ENCODE peak calls at places on chromosomes 2 and 18, in four cellular contexts. One of them, this sample, is unnamed.

GRCh38 chr18:10971717-10972116 is 177.7 kb downstream of the PIEZO2 start:
- DNase-seq in pancreas: no peak
- DNase-seq in HL-60: no peak
- DNase-seq in AG04450: no peak
- DNase-seq in this sample: no peak

GRCh38 chr2:146457221-146457620 is 1387.6 kb upstream of the ACVR2A start:
- DNase-seq in pancreas: no peak
- DNase-seq in HL-60: no peak
- DNase-seq in AG04450: no peak
- DNase-seq in this sample: no peak

GRCh38 chr18:79680100-79680879 is 687 bp downstream of the CTDP1 start:
- DNase-seq in pancreas: peak
- DNase-seq in HL-60: peak
- DNase-seq in AG04450: no peak
- DNase-seq in this sample: peak

GRCh38 chr2:96129528-96130120 is 8.7 kb downstream of the ASTL start:
- DNase-seq in pancreas: no peak
- DNase-seq in HL-60: no peak
- DNase-seq in AG04450: no peak
- DNase-seq in this sample: no peak

GRCh38 chr2:97724946-97725688 is 11.7 kb downstream of the ZAP70 start:
- DNase-seq in pancreas: no peak
- DNase-seq in HL-60: no peak
- DNase-seq in AG04450: no peak
- DNase-seq in this sample: no peak

GRCh38 chr18:45670281-45670962 is 53.6 kb upstream of the SLC14A1 start:
- DNase-seq in pancreas: no peak
- DNase-seq in HL-60: peak
- DNase-seq in AG04450: no peak
- DNase-seq in this sample: no peak

GRCh38 chr2:109562421-109562820 is 51.3 kb downstream of the SEPTIN10 start:
- DNase-seq in pancreas: no peak
- DNase-seq in HL-60: no peak
- DNase-seq in AG04450: no peak
- DNase-seq in this sample: no peak

GRCh38 chr2:231905026-231905425 is 21.2 kb downstream of the NPPC start:
- DNase-seq in pancreas: no peak
- DNase-seq in HL-60: no peak
- DNase-seq in AG04450: no peak
- DNase-seq in this sample: no peak

GRCh38 chr18:9796933-9797549 is 88.7 kb upstream of the TXNDC2 start:
- DNase-seq in pancreas: no peak
- DNase-seq in HL-60: no peak
- DNase-seq in AG04450: no peak
- DNase-seq in this sample: no peak

GRCh38 chr2:162058973-162059668 is 14.9 kb downstream of the DPP4 start:
- DNase-seq in pancreas: no peak
- DNase-seq in HL-60: no peak
- DNase-seq in AG04450: no peak
- DNase-seq in this sample: no peak

GRCh38 chr2:70978388-70979357 is at the start of gene ANKRD53:
- DNase-seq in pancreas: peak
- DNase-seq in HL-60: no peak
- DNase-seq in AG04450: no peak
- DNase-seq in this sample: peak

GRCh38 chr2:201882353-201883095 is 76.2 kb downstream of the CDK15 start:
- DNase-seq in pancreas: no peak
- DNase-seq in HL-60: no peak
- DNase-seq in AG04450: no peak
- DNase-seq in this sample: no peak

GRCh38 chr18:73766915-73767314 is 380.7 kb downstream of the FBXO15 start:
- DNase-seq in pancreas: no peak
- DNase-seq in HL-60: no peak
- DNase-seq in AG04450: no peak
- DNase-seq in this sample: no peak

DNA sequence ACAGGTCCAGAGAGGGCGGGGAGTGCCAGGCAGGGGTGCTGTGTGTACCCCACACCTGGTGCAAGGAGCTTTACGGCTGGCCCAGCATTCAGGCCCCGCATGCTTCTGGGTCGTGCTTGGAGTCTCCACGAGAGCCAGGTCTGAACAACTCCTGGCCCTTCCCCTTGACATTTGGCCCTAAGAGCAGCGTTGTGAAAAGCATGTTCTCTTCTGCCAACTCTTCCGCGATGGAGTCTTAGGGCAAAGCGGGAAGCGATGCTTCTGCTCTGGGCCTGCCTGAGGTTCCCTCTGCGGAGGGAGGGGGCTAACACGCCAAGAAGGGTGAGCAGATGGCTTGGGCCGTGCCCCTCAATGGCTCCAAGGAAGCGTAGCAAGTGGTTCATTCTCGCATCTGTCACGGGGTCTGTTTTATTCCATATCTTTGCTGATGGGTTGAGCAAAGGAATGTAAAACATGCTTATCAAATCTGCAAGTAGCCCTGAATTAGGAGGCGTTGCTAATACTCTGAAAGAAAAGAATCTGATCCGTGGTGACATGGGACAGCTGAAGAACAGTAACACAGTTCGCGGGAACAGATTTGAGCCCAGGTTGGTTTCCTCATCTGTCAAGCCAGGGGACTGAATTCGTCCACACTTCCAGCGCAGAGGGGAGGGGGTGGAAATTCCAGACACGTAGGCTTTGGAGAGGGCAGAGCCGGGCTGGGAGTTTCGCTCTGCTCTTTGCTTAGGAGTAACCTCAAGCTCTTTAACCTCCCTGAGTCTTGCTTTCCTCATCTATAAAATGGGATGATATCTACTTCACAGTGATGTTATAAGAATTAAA is 38.0 kb downstream of the DNMT3A start:
- DNase-seq in pancreas: no peak
- DNase-seq in HL-60: no peak
- DNase-seq in AG04450: no peak
- DNase-seq in this sample: no peak
- H3K27ac ChIP-seq in pancreas: no peak
- H3K27ac ChIP-seq in HL-60: no peak
- H3K27ac ChIP-seq in AG04450: no peak
- H3K27ac ChIP-seq in this sample: no peak

GRCh38 chr2:72954376-72955187 is 37.3 kb downstream of the EMX1 start:
- DNase-seq in pancreas: no peak
- DNase-seq in HL-60: no peak
- DNase-seq in AG04450: no peak
- DNase-seq in this sample: no peak
- H3K4me3 ChIP-seq in pancreas: no peak
- H3K4me3 ChIP-seq in HL-60: no peak
- H3K4me3 ChIP-seq in AG04450: no peak
- H3K4me3 ChIP-seq in this sample: no peak

DNA sequence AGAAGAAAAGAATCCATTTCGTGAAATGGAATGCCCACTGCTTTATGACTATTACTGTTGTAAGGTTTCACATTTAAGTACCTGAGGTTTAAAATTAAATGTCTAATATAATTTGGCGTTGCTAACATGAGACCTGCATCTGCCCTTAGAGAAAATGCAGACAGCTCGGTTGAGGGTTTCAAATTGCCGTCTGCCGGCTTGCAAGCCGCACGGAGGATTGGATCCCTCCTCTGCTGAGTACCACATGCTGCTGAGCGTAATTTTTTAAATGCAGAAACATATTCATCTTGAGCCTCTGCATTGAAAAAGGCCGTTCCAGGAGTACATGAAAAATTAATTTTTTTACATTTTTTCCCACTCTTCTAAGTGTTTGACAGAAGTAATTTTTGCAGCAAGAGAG is 233.1 kb downstream of the GBX2 start:
- DNase-seq in pancreas: no peak
- DNase-seq in HL-60: no peak
- DNase-seq in AG04450: no peak
- DNase-seq in this sample: no peak
- H3K27ac ChIP-seq in pancreas: no peak
- H3K27ac ChIP-seq in HL-60: no peak
- H3K27ac ChIP-seq in AG04450: no peak
- H3K27ac ChIP-seq in this sample: no peak

GRCh38 chr2:215670396-215670795 is 234.5 kb upstream of the FN1 start:
- DNase-seq in pancreas: no peak
- DNase-seq in HL-60: no peak
- DNase-seq in AG04450: no peak
- DNase-seq in this sample: no peak
- H3K4me3 ChIP-seq in pancreas: no peak
- H3K4me3 ChIP-seq in HL-60: no peak
- H3K4me3 ChIP-seq in AG04450: no peak
- H3K4me3 ChIP-seq in this sample: no peak

DNA sequence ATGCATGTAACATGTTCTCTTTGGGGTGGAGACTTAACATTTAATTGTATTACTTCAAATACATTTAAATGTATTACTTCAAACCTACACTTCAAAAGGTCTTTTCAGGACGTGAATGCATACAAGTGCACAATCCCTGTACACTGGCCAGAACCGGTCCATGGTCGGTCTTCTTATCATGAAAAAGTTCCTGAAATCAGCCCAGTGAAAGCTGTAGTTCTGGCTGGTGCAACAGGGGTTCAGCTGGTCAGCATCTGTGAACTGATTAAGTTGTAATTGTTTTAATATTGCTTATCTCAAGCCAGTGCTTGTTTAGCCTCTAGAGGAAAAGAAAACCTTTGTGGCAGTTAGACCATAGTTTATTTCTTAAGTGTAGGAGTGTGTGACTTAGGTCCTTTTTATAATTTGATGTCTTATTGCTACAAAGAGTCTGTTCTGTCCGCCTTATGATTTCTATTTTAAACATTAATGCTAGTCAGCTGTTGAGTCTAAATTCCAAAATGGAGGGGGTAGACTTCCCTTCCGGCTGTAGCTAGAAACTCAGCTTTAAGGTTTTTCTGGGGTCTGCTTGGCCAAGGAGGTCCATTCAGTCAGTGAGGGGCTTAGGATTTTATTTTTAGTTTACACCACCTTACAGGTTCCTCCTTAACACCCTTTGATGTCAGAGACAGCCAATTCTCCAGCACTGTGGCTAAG is 765 bp upstream of the CYBRD1 start:
- DNase-seq in pancreas: no peak
- DNase-seq in HL-60: no peak
- DNase-seq in AG04450: no peak
- DNase-seq in this sample: no peak
- H3K27ac ChIP-seq in pancreas: peak
- H3K27ac ChIP-seq in HL-60: peak
- H3K27ac ChIP-seq in AG04450: peak
- H3K27ac ChIP-seq in this sample: peak

GRCh38 chr2:19990416-19990728 is 467 bp upstream of the WDR35 start:
- DNase-seq in pancreas: no peak
- DNase-seq in HL-60: no peak
- DNase-seq in AG04450: no peak
- DNase-seq in this sample: no peak

GRCh38 chr2:19987936-19988335 is 2.0 kb downstream of the WDR35 start:
- DNase-seq in pancreas: no peak
- DNase-seq in HL-60: no peak
- DNase-seq in AG04450: no peak
- DNase-seq in this sample: no peak

GRCh38 chr2:19989681-19990415 is at the start of gene WDR35:
- DNase-seq in pancreas: peak
- DNase-seq in HL-60: peak
- DNase-seq in AG04450: peak
- DNase-seq in this sample: peak

GRCh38 chr2:19989342-19989680 is 594 bp downstream of the WDR35 start:
- DNase-seq in pancreas: no peak
- DNase-seq in HL-60: no peak
- DNase-seq in AG04450: no peak
- DNase-seq in this sample: no peak

GRCh38 chr2:19988600-19988999 is 1.3 kb downstream of the WDR35 start:
- DNase-seq in pancreas: no peak
- DNase-seq in HL-60: no peak
- DNase-seq in AG04450: no peak
- DNase-seq in this sample: no peak
- H3K4me3 ChIP-seq in pancreas: peak
- H3K4me3 ChIP-seq in HL-60: no peak
- H3K4me3 ChIP-seq in AG04450: peak
- H3K4me3 ChIP-seq in this sample: peak

GRCh38 chr2:28488083-28488482 is 7.8 kb upstream of the PLB1 start:
- DNase-seq in pancreas: no peak
- DNase-seq in HL-60: no peak
- DNase-seq in AG04450: no peak
- DNase-seq in this sample: no peak
- H3K27ac ChIP-seq in pancreas: no peak
- H3K27ac ChIP-seq in HL-60: no peak
- H3K27ac ChIP-seq in AG04450: no peak
- H3K27ac ChIP-seq in this sample: no peak

GRCh38 chr2:103788875-103789715 is 1027.3 kb downstream of the TMEM182 start:
- DNase-seq in pancreas: peak
- DNase-seq in HL-60: no peak
- DNase-seq in AG04450: no peak
- DNase-seq in this sample: no peak
- H3K4me3 ChIP-seq in pancreas: no peak
- H3K4me3 ChIP-seq in HL-60: no peak
- H3K4me3 ChIP-seq in AG04450: no peak
- H3K4me3 ChIP-seq in this sample: no peak

GRCh38 chr2:240916571-240917008 is 10.5 kb downstream of the CROCC2 start:
- DNase-seq in pancreas: peak
- DNase-seq in HL-60: no peak
- DNase-seq in AG04450: peak
- DNase-seq in this sample: peak
- H3K27ac ChIP-seq in pancreas: no peak
- H3K27ac ChIP-seq in HL-60: no peak
- H3K27ac ChIP-seq in AG04450: peak
- H3K27ac ChIP-seq in this sample: no peak

GRCh38 chr2:207048421-207048820 is 109.1 kb downstream of the CPO start:
- DNase-seq in pancreas: no peak
- DNase-seq in HL-60: no peak
- DNase-seq in AG04450: no peak
- DNase-seq in this sample: no peak

GRCh38 chr2:207044380-207044779 is 105.1 kb downstream of the CPO start:
- DNase-seq in pancreas: no peak
- DNase-seq in HL-60: no peak
- DNase-seq in AG04450: no peak
- DNase-seq in this sample: no peak

GRCh38 chr2:207044963-207045362 is 105.6 kb downstream of the CPO start:
- DNase-seq in pancreas: no peak
- DNase-seq in HL-60: no peak
- DNase-seq in AG04450: no peak
- DNase-seq in this sample: no peak

GRCh38 chr2:207045531-207045930 is 106.2 kb downstream of the CPO start:
- DNase-seq in pancreas: no peak
- DNase-seq in HL-60: no peak
- DNase-seq in AG04450: no peak
- DNase-seq in this sample: no peak

DNA sequence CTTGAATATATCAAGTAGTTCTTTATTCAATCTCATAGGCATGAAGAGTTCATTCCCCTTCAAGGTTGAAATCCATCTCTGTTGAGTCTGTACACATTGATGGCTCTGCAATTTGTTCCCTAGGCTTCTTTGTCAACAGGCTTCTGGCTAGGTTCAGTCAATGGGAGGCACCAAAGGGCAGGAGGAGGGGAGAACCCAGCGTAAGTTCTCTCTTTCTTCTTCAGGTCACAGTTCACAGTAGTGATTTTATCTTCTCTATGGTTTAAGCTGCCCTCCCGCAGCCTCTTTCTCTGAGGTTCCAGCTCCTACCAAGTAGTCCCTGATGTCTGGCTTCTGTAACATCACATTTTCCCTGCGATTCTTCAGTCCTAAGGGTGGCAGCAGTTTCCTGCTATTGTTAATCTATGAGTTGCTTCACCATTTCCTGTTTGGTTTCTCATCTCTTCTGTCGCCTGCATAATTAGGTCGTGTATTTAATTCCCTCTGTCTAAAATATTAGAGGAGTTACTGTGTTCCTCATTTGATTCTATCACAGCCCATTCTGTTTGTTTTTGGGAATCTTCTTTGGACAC is 107.4 kb downstream of the CPO start:
- DNase-seq in pancreas: no peak
- DNase-seq in HL-60: no peak
- DNase-seq in AG04450: no peak
- DNase-seq in this sample: no peak
- H3K4me3 ChIP-seq in pancreas: no peak
- H3K4me3 ChIP-seq in HL-60: no peak
- H3K4me3 ChIP-seq in AG04450: no peak
- H3K4me3 ChIP-seq in this sample: no peak

This sample was measured in lower lobe of right lung.